ENCODE peak calls at places on chromosomes 6 and 20, in four cellular contexts. V, M, O and Y are unnamed samples.

GRCh38 chr20:21702553-21703467 is 2.7 kb upstream of the PAX1 start:
- DNase-seq in V (no peak), M (peak; percentile 15), O (peak; percentile 51), Y (no peak)

GRCh38 chr6:25278557-25278913 is 639 bp upstream of the CARMIL1 start:
- DNase-seq in V (no peak), M (peak; percentile 53), O (no peak), Y (no peak)

GRCh38 chr6:140228491-140228890 is 854.0 kb upstream of the CITED2 start:
- DNase-seq in V (no peak), M (no peak), O (no peak), Y (no peak)

GRCh38 chr6:137767931-137768690 is 98.9 kb upstream of the TNFAIP3 start:
- DNase-seq in V (no peak), M (no peak), O (no peak), Y (no peak)

GRCh38 chr6:125014157-125014957 is 52.1 kb downstream of the RNF217 start:
- DNase-seq in V (no peak), M (peak; percentile 33), O (no peak), Y (no peak)

GRCh38 chr20:57400262-57400701 is 9.1 kb downstream of the RBM38 start:
- DNase-seq in V (no peak), M (no peak), O (no peak), Y (no peak)

GRCh38 chr20:48202334-48202733 is 417.1 kb upstream of the SULF2 start:
- DNase-seq in V (no peak), M (no peak), O (no peak), Y (no peak)

GRCh38 chr6:142624978-142625715 is 319.8 kb downstream of the HIVEP2 start:
- DNase-seq in V (no peak), M (peak; percentile 41), O (no peak), Y (no peak)

GRCh38 chr20:20073851-20074252 is 21.5 kb downstream of the CFAP61 start:
- DNase-seq in V (no peak), M (no peak), O (no peak), Y (no peak)

GRCh38 chr20:57391439-57392129 is 388 bp downstream of the RBM38 start:
- DNase-seq in V (no peak), M (peak; percentile 46), O (no peak), Y (no peak)

GRCh38 chr6:142850653-142851434 is 94.1 kb downstream of the HIVEP2 start:
- DNase-seq in V (no peak), M (no peak), O (no peak), Y (no peak)

GRCh38 chr20:10332656-10333421 is 101.2 kb downstream of the MKKS start:
- DNase-seq in V (no peak), M (no peak), O (no peak), Y (no peak)

GRCh38 chr6:169167581-169168301 is 85.9 kb downstream of the THBS2 start:
- DNase-seq in V (no peak), M (peak; percentile 67), O (peak; percentile 76), Y (no peak)

GRCh38 chr6:45344900-45345299 is 16.8 kb downstream of the RUNX2 start:
- DNase-seq in V (no peak), M (no peak), O (no peak), Y (no peak)

GRCh38 chr6:26025047-26025893 is 62.0 kb upstream of the HFE start:
- DNase-seq in V (no peak), M (no peak), O (no peak), Y (no peak)

GRCh38 chr6:165889636-165890403 is 226.8 kb upstream of the PDE10A start:
- DNase-seq in V (no peak), M (peak; percentile 31), O (no peak), Y (no peak)
- TF ChIP-seq CTCF in V (peak; percentile 47), M (peak; percentile 33), O (peak; percentile 51), Y (no peak)

DNA sequence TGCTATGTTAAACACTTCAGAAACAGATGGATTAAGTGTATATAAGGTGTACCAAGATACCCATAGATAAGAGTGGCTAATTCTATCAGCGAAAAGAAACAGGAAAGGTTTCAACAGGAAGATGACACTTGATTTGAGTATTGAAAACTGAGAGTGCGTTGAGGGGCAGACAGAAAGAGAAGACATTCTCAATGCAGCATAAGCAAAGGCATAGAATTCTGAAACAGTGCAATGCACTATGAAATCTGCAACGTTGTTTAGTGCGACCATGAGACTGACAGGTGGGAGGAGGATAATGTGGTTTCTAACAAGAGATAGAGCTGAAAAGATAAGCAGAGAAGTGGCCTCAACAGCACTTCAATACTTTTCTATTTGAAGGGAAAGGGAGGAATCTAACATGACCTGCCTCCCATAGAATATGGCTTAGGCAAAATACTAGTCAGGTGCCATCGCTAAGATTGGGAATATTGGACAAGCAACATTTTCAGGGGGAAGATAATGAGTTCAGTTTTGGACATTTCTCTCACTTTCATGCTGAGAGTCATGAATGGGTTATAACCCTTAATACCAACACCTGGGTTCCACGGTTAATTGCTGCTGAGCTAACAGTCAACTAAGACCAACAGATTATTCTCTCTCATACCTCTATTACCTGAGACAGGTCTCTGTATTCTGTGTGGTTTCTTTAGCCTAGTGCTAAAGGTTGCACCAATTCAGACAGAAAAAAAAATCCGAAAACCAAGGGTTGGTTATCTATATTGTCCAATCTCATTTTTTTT is 312.9 kb upstream of the ARID1B start:
- DNase-seq in V (no peak), M (no peak), O (no peak), Y (no peak)
- TF ChIP-seq CTCF in V (no peak), M (no peak), O (no peak), Y (no peak)

GRCh38 chr6:52230685-52231084 is 13.6 kb downstream of the IL17F start:
- DNase-seq in V (no peak), M (no peak), O (no peak), Y (no peak)

GRCh38 chr6:52231411-52232127 is 12.7 kb downstream of the IL17F start:
- DNase-seq in V (no peak), M (no peak), O (no peak), Y (no peak)

GRCh38 chr6:52232990-52233389 is 11.3 kb downstream of the IL17F start:
- DNase-seq in V (no peak), M (no peak), O (no peak), Y (no peak)

DNA sequence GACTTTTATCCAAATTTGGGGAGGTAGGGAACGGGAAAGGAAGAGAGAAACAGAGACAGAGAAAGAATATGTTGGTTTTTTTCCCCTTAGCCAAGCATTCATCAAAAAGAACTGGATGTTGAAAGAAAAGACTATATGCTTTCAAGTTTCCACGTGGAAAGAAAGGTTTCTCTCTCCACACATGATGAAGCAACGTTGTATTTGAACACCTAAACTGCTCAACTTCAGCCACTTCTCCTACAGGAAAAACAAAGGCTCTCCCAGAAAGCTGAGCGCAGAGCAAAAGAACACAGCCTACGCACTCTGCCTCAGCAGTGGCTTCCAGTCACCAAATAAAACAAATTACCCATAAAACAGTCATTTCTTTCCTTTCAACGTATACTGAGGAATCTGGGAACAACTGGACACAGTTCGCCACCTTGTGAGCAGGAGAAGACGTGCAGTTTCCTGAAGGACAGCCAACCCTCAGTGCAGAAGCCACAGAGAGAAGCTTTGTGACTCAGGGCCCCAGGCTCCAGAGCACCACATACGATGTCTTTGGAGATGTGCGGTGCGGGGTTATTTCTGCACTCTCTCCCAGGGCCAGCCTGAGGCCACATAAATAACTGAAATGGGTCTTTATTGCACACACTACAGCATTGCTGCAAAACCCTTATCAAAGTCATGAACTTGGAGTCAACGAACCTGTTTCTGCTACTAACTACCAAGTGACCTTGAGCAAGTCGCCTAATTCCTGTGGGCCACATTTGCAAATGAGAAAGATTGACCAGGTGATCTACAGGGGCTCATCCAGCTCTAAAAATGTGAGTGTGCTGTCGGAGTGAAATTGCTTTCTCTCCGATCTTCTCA is 10.1 kb downstream of the IL17F start:
- DNase-seq in V (no peak), M (peak; percentile 71), O (no peak), Y (no peak)
- TF ChIP-seq CTCF in V (no peak), M (peak; percentile 49), O (peak; percentile 35), Y (no peak)

GRCh38 chr20:44642203-44643153 is 9.0 kb downstream of the ADA start:
- DNase-seq in V (no peak), M (peak; percentile 84), O (peak; percentile 75), Y (peak; percentile 48)
- TF ChIP-seq CTCF in V (no peak), M (no peak), O (no peak), Y (no peak)

GRCh38 chr6:122365775-122366403 is 33.6 kb upstream of the HSF2 start:
- DNase-seq in V (no peak), M (peak; percentile 50), O (no peak), Y (no peak)

GRCh38 chr6:122360809-122361208 is 38.6 kb upstream of the HSF2 start:
- DNase-seq in V (no peak), M (no peak), O (no peak), Y (no peak)

GRCh38 chr6:122361314-122361979 is 38.0 kb upstream of the HSF2 start:
- DNase-seq in V (no peak), M (no peak), O (no peak), Y (no peak)

GRCh38 chr6:122364084-122364483 is 35.4 kb upstream of the HSF2 start:
- DNase-seq in V (no peak), M (no peak), O (no peak), Y (no peak)
- TF ChIP-seq CTCF in V (no peak), M (no peak), O (no peak), Y (no peak)

DNA sequence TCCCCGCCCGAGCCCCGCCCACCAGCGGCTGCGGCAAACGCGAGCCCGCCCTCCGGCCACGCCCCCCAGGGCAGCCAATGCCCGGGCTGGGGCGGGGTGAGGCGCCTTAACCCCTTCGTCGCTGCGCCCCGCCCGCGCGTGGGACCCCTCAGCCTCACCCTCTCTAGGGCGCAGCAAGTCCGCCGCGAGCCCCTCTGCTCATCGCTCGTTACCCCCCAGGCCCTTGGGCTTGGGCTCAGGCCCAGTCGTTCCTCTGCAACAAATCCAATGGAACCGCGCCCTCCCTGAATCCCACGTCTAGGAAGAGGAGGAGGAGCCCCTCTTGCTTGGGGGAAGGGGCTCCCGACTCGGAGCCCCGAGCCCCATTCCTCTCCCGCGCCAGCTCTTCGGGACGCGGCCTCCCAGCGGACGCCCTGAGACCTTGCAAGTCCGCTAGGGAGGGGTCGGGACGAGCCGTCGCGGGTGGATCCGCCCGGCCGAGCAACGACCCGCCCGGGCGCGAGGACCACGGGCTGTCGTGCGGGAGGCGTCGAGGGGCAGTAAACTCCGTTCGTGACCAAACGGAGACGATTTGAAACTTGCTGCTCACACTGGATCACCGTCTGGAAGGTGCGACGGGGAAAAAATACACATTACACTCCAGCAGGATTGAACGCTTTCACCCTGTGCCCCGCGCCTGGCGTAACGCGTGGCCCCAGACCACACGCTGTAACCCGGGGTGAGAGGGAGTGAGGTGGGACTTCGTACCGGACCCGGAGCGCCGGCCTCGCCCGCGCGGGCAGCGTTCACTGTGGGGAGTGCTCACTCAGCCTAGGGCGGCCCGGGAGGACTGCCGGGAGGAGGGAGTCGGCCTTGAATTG is 463 bp upstream of the LZTS3 start:
- DNase-seq in V (peak; percentile 83), M (peak; percentile 94), O (peak; percentile 91), Y (peak; percentile 56)
- TF ChIP-seq CTCF in V (peak; percentile 12), M (no peak), O (no peak), Y (no peak)